ENCODE peak calls at places on chromosomes 13 and 19, in nine cellular contexts. X is cardiac muscle cell; K is progenitor cell of endocrine pancreas; T is left lung; H is pancreas; U is AG09309; Z is GM12878; M is CD8-positive, alpha-beta T cell; I is CD4-positive, alpha-beta T cell. W is an unnamed sample.

GRCh38 chr13:97659602-97660001 is 225.6 kb downstream of the RAP2A start:
- DNase-seq in X (peak), K (no peak), T (no peak), H (no peak), U (no peak), Z (no peak), M (no peak), I (no peak), W (no peak)

GRCh38 chr13:102694944-102695343 is at the start of gene METTL21C:
- DNase-seq in X (no peak), K (no peak), T (no peak), H (no peak), U (no peak), Z (no peak), M (no peak), I (no peak), W (no peak)

GRCh38 chr13:112940236-112940635 is 28.8 kb upstream of the MCF2L start:
- DNase-seq in X (no peak), K (no peak), T (no peak), H (no peak), U (no peak), Z (no peak), M (no peak), I (no peak), W (no peak)

GRCh38 chr19:45814851-45815481 is at the start of gene RSPH6A:
- DNase-seq in X (no peak), K (no peak), T (no peak), H (no peak), U (no peak), Z (no peak), M (no peak), I (no peak), W (no peak)

GRCh38 chr19:43439183-43440063 is 24.7 kb downstream of the TEX101 start:
- DNase-seq in X (peak), K (no peak), T (no peak), H (no peak), U (no peak), Z (no peak), M (peak), I (peak), W (no peak)

GRCh38 chr13:101019126-101019525 is 344.5 kb upstream of the TMTC4 start:
- DNase-seq in X (no peak), K (no peak), T (no peak), H (no peak), U (no peak), Z (no peak), M (no peak), I (no peak), W (no peak)

GRCh38 chr19:50722248-50723013 is 733 bp upstream of the CLEC11A start:
- DNase-seq in X (no peak), K (no peak), T (no peak), H (no peak), U (no peak), Z (no peak), M (no peak), I (no peak), W (no peak)

GRCh38 chr19:49489601-49490167 is 2.3 kb downstream of the RPL13A start:
- DNase-seq in X (no peak), K (no peak), T (no peak), H (no peak), U (no peak), Z (no peak), M (no peak), I (no peak), W (no peak)

GRCh38 chr13:22049384-22049783 is 378.5 kb downstream of the FGF9 start:
- DNase-seq in X (no peak), K (no peak), T (no peak), H (no peak), U (no peak), Z (no peak), M (no peak), I (no peak), W (no peak)

GRCh38 chr19:46466536-46467199 is 4.7 kb downstream of the PNMA8A start:
- DNase-seq in X (peak), K (no peak), T (no peak), H (no peak), U (no peak), Z (peak), M (no peak), I (no peak), W (no peak)

GRCh38 chr19:6516659-6517291 is 14.1 kb upstream of the TNFSF9 start:
- DNase-seq in X (peak), K (peak), T (peak), H (peak), U (peak), Z (no peak), M (peak), I (peak), W (peak)

GRCh38 chr19:33673258-33673875 is 51.6 kb downstream of the CHST8 start:
- DNase-seq in X (no peak), K (no peak), T (no peak), H (no peak), U (no peak), Z (no peak), M (no peak), I (no peak), W (no peak)

GRCh38 chr19:48418317-48419064 is 25.0 kb downstream of the GRIN2D start:
- DNase-seq in X (peak), K (no peak), T (no peak), H (no peak), U (no peak), Z (no peak), M (no peak), I (no peak), W (no peak)

GRCh38 chr13:21812192-21812626 is 141.3 kb downstream of the FGF9 start:
- DNase-seq in X (no peak), K (no peak), T (no peak), H (no peak), U (no peak), Z (no peak), M (no peak), I (no peak), W (no peak)

GRCh38 chr19:45553464-45553863 is 31.1 kb downstream of the OPA3 start:
- DNase-seq in X (no peak), K (peak), T (no peak), H (peak), U (no peak), Z (no peak), M (no peak), I (no peak), W (no peak)

GRCh38 chr19:44788971-44789370 is 11.3 kb downstream of the CBLC start:
- DNase-seq in X (no peak), K (no peak), T (no peak), H (no peak), U (no peak), Z (no peak), M (no peak), I (no peak), W (no peak)

GRCh38 chr19:55146648-55147218 is 2.3 kb downstream of the TNNT1 start:
- DNase-seq in X (no peak), K (no peak), T (no peak), H (no peak), U (no peak), Z (no peak), M (no peak), I (no peak), W (no peak)

DNA sequence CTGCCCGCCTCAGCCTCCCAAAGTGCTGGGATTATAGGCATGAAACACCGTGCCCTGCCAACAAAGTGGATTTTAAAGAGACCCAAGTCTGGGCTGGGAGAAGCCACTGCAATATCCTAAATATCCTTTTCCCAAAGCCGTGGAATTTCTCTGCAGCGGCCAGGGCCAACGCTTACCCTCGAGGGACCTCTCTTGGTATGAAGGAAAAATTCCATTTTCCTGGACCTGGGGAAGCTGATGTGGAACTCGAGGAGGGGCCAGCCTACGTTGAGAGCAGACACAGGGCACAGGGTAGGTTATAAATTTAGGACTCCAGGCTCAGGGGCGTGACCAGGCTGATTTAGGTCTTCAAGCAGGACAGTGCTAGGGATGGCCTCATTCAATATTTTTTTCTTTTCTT is 17.7 kb upstream of the UPF1 start:
- DNase-seq in X (peak), K (no peak), T (no peak), H (no peak), U (no peak), Z (no peak), M (no peak), I (no peak), W (no peak)
- TF ChIP-seq CTCF in X (peak), K (no peak), T (no peak), H (no peak), U (peak), Z (no peak), M (no peak), I (no peak), W (no peak)

GRCh38 chr19:56217039-56217949 is 15.2 kb downstream of the ZSCAN5C start:
- DNase-seq in X (peak), K (peak), T (no peak), H (peak), U (peak), Z (no peak), M (no peak), I (no peak), W (no peak)

GRCh38 chr19:56211718-56212117 is 9.6 kb downstream of the ZSCAN5C start:
- DNase-seq in X (no peak), K (no peak), T (no peak), H (no peak), U (no peak), Z (no peak), M (no peak), I (no peak), W (no peak)
- TF ChIP-seq CTCF in X (no peak), K (no peak), T (no peak), H (no peak), U (no peak), Z (no peak), M (no peak), I (no peak), W (no peak)

GRCh38 chr13:94731028-94731427 is 18.7 kb upstream of the SOX21 start:
- DNase-seq in X (no peak), K (no peak), T (no peak), H (no peak), U (no peak), Z (no peak), M (no peak), I (no peak), W (no peak)

GRCh38 chr13:94722596-94722995 is 10.3 kb upstream of the SOX21 start:
- DNase-seq in X (no peak), K (no peak), T (no peak), H (no peak), U (no peak), Z (no peak), M (no peak), I (no peak), W (no peak)

DNA sequence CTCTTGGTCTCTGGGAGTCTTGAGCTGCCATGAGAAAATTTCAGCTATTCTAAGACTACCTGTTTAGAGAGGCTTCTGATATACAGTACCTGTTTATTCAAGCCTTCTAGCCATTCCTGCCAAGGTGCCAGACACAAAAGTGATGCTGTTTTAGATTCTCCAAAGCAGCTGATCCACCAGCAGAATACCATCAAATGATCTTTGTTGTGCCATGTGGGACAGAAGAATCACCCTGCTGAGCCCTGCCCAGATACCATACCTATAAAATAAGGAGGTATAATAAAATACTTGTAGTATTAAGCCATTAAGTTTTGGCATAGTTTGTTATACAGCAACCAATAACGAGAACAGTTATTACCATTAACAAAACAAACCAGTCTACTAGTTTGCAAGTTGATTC is 14.1 kb upstream of the SOX21 start:
- DNase-seq in X (no peak), K (no peak), T (no peak), H (no peak), U (no peak), Z (no peak), M (no peak), I (no peak), W (no peak)
- TF ChIP-seq CTCF in X (no peak), K (no peak), T (no peak), H (no peak), U (no peak), Z (no peak), M (no peak), I (no peak), W (no peak)

DNA sequence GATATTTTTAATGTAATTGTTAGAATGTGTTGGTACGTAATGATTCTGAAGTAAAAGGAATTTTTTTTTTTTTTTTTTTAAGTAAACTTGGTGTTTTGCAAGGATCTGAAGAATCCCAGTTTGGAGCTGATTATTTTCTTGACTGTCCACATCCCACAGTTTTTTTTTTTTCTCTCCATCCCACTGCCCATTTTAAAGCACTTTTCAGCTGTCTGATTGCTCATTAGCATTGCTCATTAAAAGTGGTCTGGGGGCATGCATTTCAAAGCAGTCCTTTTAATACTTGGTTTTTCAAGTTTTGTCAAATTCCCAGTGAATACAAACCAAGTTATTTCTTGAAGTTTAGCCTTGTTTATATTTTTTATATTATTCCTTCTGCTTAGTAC is 44.1 kb downstream of the SLAIN1 start:
- DNase-seq in X (no peak), K (no peak), T (no peak), H (no peak), U (no peak), Z (no peak), M (no peak), I (no peak), W (no peak)
- TF ChIP-seq CTCF in X (no peak), K (no peak), T (no peak), H (no peak), U (no peak), Z (no peak), M (no peak), I (no peak), W (no peak)

GRCh38 chr19:38514812-38515633 is 81.5 kb downstream of the RYR1 start:
- DNase-seq in X (peak), K (peak), T (peak), H (peak), U (no peak), Z (no peak), M (peak), I (peak), W (peak)
- TF ChIP-seq CTCF in X (peak), K (peak), T (peak), H (peak), U (peak), Z (peak), M (peak), I (peak), W (peak)

W was measured in natural killer cell.